ENCODE peak calls at places on chromosome 21, in six cellular contexts. O is fibroblast of mammary gland; A is central memory CD4-positive, alpha-beta T cell; S is T follicular helper cell; C is activated gamma-delta T cell treated with anti-CD3 and anti-CD28 coated beads, Interleukin-2, amount 50 U/mL, for 16 hours; H is RCC 7860. U is an unnamed sample.

GRCh38 chr21:41186763-41187536 is 19.0 kb downstream of the BACE2 start:
- DNase-seq in O (no peak), A (no peak), S (no peak), C (no peak), H (no peak), U (no peak)

GRCh38 chr21:39687069-39687468 is 57.9 kb upstream of the IGSF5 start:
- DNase-seq in O (no peak), A (no peak), S (no peak), C (no peak), H (no peak), U (no peak)

GRCh38 chr21:46157987-46158451 is 2.6 kb upstream of the FTCD start:
- DNase-seq in O (no peak), A (no peak), S (no peak), C (no peak), H (no peak), U (no peak)

GRCh38 chr21:35791541-35792335 is 268.6 kb downstream of the SETD4 start:
- DNase-seq in O (no peak), A (no peak), S (no peak), C (no peak), H (no peak), U (no peak)

GRCh38 chr21:35217504-35218060 is 168.5 kb upstream of the RUNX1 start:
- DNase-seq in O (peak; percentile 85), A (no peak), S (no peak), C (no peak), H (peak; percentile 97), U (no peak)

GRCh38 chr21:40837456-40837855 is 9.5 kb downstream of the DSCAM start:
- DNase-seq in O (no peak), A (no peak), S (no peak), C (no peak), H (no peak), U (no peak)

GRCh38 chr21:45521241-45521640 is 21.0 kb downstream of the SLC19A1 start:
- DNase-seq in O (no peak), A (no peak), S (no peak), C (no peak), H (no peak), U (no peak)

GRCh38 chr21:36792505-36792967 is 93.6 kb downstream of the SIM2 start:
- DNase-seq in O (peak; percentile 45), A (no peak), S (no peak), C (no peak), H (peak; percentile 84), U (no peak)

GRCh38 chr21:46551636-46552241 is 53.1 kb downstream of the S100B start:
- DNase-seq in O (no peak), A (peak; percentile 34), S (no peak), C (peak; percentile 39), H (no peak), U (peak; percentile 30)

GRCh38 chr21:16578912-16579311 is 849.1 kb downstream of the USP25 start:
- DNase-seq in O (peak; percentile 27), A (no peak), S (no peak), C (no peak), H (no peak), U (no peak)

GRCh38 chr21:41438425-41439113 is 12.5 kb downstream of the MX1 start:
- DNase-seq in O (no peak), A (no peak), S (no peak), C (no peak), H (no peak), U (no peak)

GRCh38 chr21:23930565-23930964 is 1676.7 kb downstream of the MRPL39 start:
- DNase-seq in O (no peak), A (no peak), S (no peak), C (no peak), H (no peak), U (no peak)

GRCh38 chr21:34892196-34892595 is 156.9 kb downstream of the RUNX1 start:
- DNase-seq in O (no peak), A (no peak), S (no peak), C (no peak), H (peak; percentile 43), U (no peak)

GRCh38 chr21:42062543-42063022 is 8.5 kb upstream of the UMODL1 start:
- DNase-seq in O (no peak), A (peak; percentile 96), S (peak; percentile 90), C (peak; percentile 74), H (no peak), U (peak; percentile 98)

GRCh38 chr21:39347537-39347936 is 1.4 kb downstream of the HMGN1 start:
- DNase-seq in O (no peak), A (no peak), S (no peak), C (no peak), H (no peak), U (no peak)

GRCh38 chr21:29376556-29376955 is 77.8 kb downstream of the BACH1 start:
- DNase-seq in O (peak; percentile 43), A (peak; percentile 17), S (peak; percentile 24), C (peak; percentile 11), H (no peak), U (peak; percentile 40)

GRCh38 chr21:29501451-29501850 is 202.7 kb downstream of the BACH1 start:
- DNase-seq in O (peak; percentile 72), A (no peak), S (no peak), C (no peak), H (no peak), U (no peak)

GRCh38 chr21:17185685-17186084 is 327.2 kb upstream of the CXADR start:
- DNase-seq in O (no peak), A (no peak), S (no peak), C (no peak), H (no peak), U (no peak)

GRCh38 chr21:46245213-46245915 is 16.8 kb upstream of the LSS start:
- DNase-seq in O (no peak), A (no peak), S (no peak), C (no peak), H (no peak), U (no peak)

GRCh38 chr21:43855955-43856354 is 9.1 kb upstream of the AGPAT3 start:
- DNase-seq in O (no peak), A (no peak), S (no peak), C (no peak), H (no peak), U (no peak)

GRCh38 chr21:36749935-36750578 is 51.1 kb downstream of the SIM2 start:
- DNase-seq in O (peak; percentile 5), A (no peak), S (no peak), C (no peak), H (no peak), U (no peak)

GRCh38 chr21:45288441-45288841 is 746 bp upstream of the POFUT2 start:
- DNase-seq in O (no peak), A (no peak), S (no peak), C (no peak), H (no peak), U (no peak)

GRCh38 chr21:25456672-25457071 is 150.6 kb downstream of the MRPL39 start:
- DNase-seq in O (no peak), A (peak; percentile 11), S (no peak), C (no peak), H (peak; percentile 68), U (peak; percentile 4)

GRCh38 chr21:33244781-33245105 is 15.0 kb downstream of the IFNAR2 start:
- DNase-seq in O (no peak), A (no peak), S (no peak), C (no peak), H (no peak), U (no peak)

GRCh38 chr21:39825250-39825649 is 42.0 kb upstream of the PCP4 start:
- DNase-seq in O (no peak), A (no peak), S (no peak), C (no peak), H (no peak), U (no peak)

GRCh38 chr21:36069713-36070573 is at the start of gene CBR1:
- DNase-seq in O (peak; percentile 92), A (peak; percentile 85), S (peak; percentile 73), C (peak; percentile 79), H (peak; percentile 84), U (peak; percentile 90)

GRCh38 chr21:32364387-32364786 is 28.4 kb downstream of the URB1 start:
- DNase-seq in O (no peak), A (no peak), S (no peak), C (no peak), H (no peak), U (no peak)

GRCh38 chr21:21631961-21632360 is 633.8 kb downstream of the NCAM2 start:
- DNase-seq in O (peak; percentile 51), A (no peak), S (no peak), C (no peak), H (no peak), U (no peak)

U was measured in naive thymus-derived CD4-positive, alpha-beta T cell.